ENCODE peak calls at places on chromosome 18, in four cellular contexts. J is LHCN-M2, K is left ventricle myocardium inferior, N is AG20443. O is an unnamed sample.

GRCh38 chr18:70216788-70217187 is 11.3 kb upstream of the RTTN start:
- DNase-seq in N (no peak), K (no peak), J (peak), O (no peak)

GRCh38 chr18:61551586-61551985 is 218.4 kb downstream of the CDH20 start:
- DNase-seq in J (peak), N (peak), K (no peak), O (peak)

GRCh38 chr18:59272971-59273935 is at the start of gene RAX:
- DNase-seq in N (peak), K (no peak), J (no peak), O (peak)

GRCh38 chr18:54740146-54740844 is 88.0 kb upstream of the RAB27B start:
- DNase-seq in N (no peak), J (peak), K (no peak), O (no peak)

GRCh38 chr18:49189772-49190171 is 239.0 kb upstream of the SMAD7 start:
- DNase-seq in K (no peak), N (peak), J (no peak), O (no peak)

GRCh38 chr18:57801379-57802165 is 1.5 kb downstream of the ATP8B1 start:
- DNase-seq in K (no peak), J (no peak), N (peak), O (no peak)

GRCh38 chr18:36658611-36659010 is 170.2 kb downstream of the TPGS2 start:
- DNase-seq in K (no peak), N (no peak), J (no peak), O (no peak)

GRCh38 chr18:41594582-41594981 is 360.5 kb upstream of the PIK3C3 start:
- DNase-seq in N (no peak), J (no peak), K (no peak), O (no peak)

GRCh38 chr18:44473394-44474066 is 207.2 kb upstream of the SETBP1 start:
- DNase-seq in N (no peak), J (no peak), K (no peak), O (no peak)

GRCh38 chr18:32771871-32772499 is 838 bp downstream of the KLHL14 start:
- DNase-seq in N (peak), J (no peak), K (no peak), O (peak)

GRCh38 chr18:79503891-79504475 is 108.3 kb downstream of the NFATC1 start:
- DNase-seq in J (no peak), K (no peak), N (no peak), O (no peak)

GRCh38 chr18:10826400-10826799 is 300.6 kb downstream of the NAPG start:
- DNase-seq in N (no peak), K (no peak), J (no peak), O (no peak)

GRCh38 chr18:62784966-62785413 is 69.6 kb downstream of the PHLPP1 start:
- DNase-seq in J (peak), K (no peak), N (peak), O (no peak)

GRCh38 chr18:78721986-78722385 is 257.6 kb upstream of the SALL3 start:
- DNase-seq in N (no peak), J (no peak), K (no peak), O (no peak)

GRCh38 chr18:49685231-49685942 is 123.5 kb downstream of the LIPG start:
- DNase-seq in N (no peak), K (no peak), J (no peak), O (no peak)

GRCh38 chr18:77096031-77096371 is 36.6 kb downstream of the MBP start:
- DNase-seq in K (no peak), J (no peak), N (no peak), O (no peak)

GRCh38 chr18:79935499-79935898 is 16.0 kb downstream of the SLC66A2 start:
- DNase-seq in N (no peak), J (no peak), K (no peak), O (no peak)

GRCh38 chr18:21599585-21600525 is 649 bp downstream of the ESCO1 start:
- DNase-seq in K (peak), J (no peak), N (peak), O (peak)

GRCh38 chr18:42052137-42052708 is 97.2 kb downstream of the PIK3C3 start:
- DNase-seq in N (peak), J (peak), K (no peak), O (no peak)

GRCh38 chr18:59021500-59021899 is 118.2 kb upstream of the SEC11C start:
- DNase-seq in J (peak), N (no peak), K (peak), O (no peak)

GRCh38 chr18:36281941-36282340 is 15.6 kb upstream of the FHOD3 start:
- DNase-seq in K (no peak), N (no peak), J (no peak), O (no peak)

GRCh38 chr18:74337912-74338309 is 22.3 kb downstream of the C18orf63 start:
- DNase-seq in J (no peak), K (no peak), N (no peak), O (no peak)

GRCh38 chr18:41767960-41768359 is 187.1 kb upstream of the PIK3C3 start:
- DNase-seq in K (no peak), J (peak), N (no peak), O (no peak)

GRCh38 chr18:47964086-47964485 is 33.6 kb upstream of the SMAD2 start:
- DNase-seq in J (no peak), N (no peak), K (no peak), O (no peak)

GRCh38 chr18:51857989-51858388 is 482.0 kb upstream of the DCC start:
- DNase-seq in N (no peak), J (no peak), K (no peak), O (no peak)

GRCh38 chr18:79507546-79508480 is 112.1 kb downstream of the NFATC1 start:
- DNase-seq in J (peak), N (peak), K (peak), O (no peak)

GRCh38 chr18:79680100-79680879 is 687 bp downstream of the CTDP1 start:
- DNase-seq in N (peak), K (no peak), J (peak), O (peak)

O was measured in progenitor cell of endocrine pancreas.